ENCODE peak calls at places on chromosomes 2 and 18, in five cellular contexts. X is IMR-90, Q is neuronal stem cell, S is H1, L is mesenchymal stem cell. H is an unnamed sample.

GRCh38 chr2:113757059-113757657 is 716 bp upstream of the SLC35F5 start:
- DNase-seq in X (no peak), Q (no peak), S (no peak), L (no peak), H (no peak)

GRCh38 chr2:26462100-26462499 is 15.8 kb downstream of the OTOF start:
- DNase-seq in X (no peak), Q (no peak), S (no peak), L (no peak), H (no peak)

GRCh38 chr2:158745067-158745865 is 49.9 kb upstream of the DAPL1 start:
- DNase-seq in X (peak; percentile 74), Q (peak; percentile 63), S (peak; percentile 7), L (peak; percentile 68), H (peak; percentile 88)

GRCh38 chr2:134153481-134153880 is 100.4 kb upstream of the MGAT5 start:
- DNase-seq in X (no peak), Q (no peak), S (no peak), L (no peak), H (no peak)

GRCh38 chr2:167943877-167944276 is 303.5 kb downstream of the STK39 start:
- DNase-seq in X (peak; percentile 20), Q (no peak), S (no peak), L (no peak), H (no peak)

GRCh38 chr2:239558661-239559060 is 157.8 kb upstream of the HDAC4 start:
- DNase-seq in X (no peak), Q (no peak), S (no peak), L (no peak), H (no peak)

GRCh38 chr2:133194068-133194655 is 374.1 kb downstream of the NCKAP5 start:
- DNase-seq in X (peak; percentile 41), Q (no peak), S (no peak), L (no peak), H (no peak)

GRCh38 chr18:24016643-24017042 is 2.1 kb downstream of the TTC39C start:
- DNase-seq in X (no peak), Q (no peak), S (no peak), L (no peak), H (peak; percentile 34)

GRCh38 chr2:125160947-125161346 is 1135.9 kb downstream of the CNTNAP5 start:
- DNase-seq in X (no peak), Q (no peak), S (no peak), L (no peak), H (no peak)

GRCh38 chr2:70508711-70509462 is 44.7 kb downstream of the TGFA start:
- DNase-seq in X (no peak), Q (no peak), S (no peak), L (no peak), H (no peak)

GRCh38 chr2:168455692-168456525 is at the start of gene CERS6:
- DNase-seq in X (peak; percentile 90), Q (peak; percentile 82), S (peak; percentile 57), L (peak; percentile 94), H (peak; percentile 96)

GRCh38 chr2:49288902-49289680 is 134.8 kb upstream of the FSHR start:
- DNase-seq in X (no peak), Q (no peak), S (no peak), L (peak; percentile 11), H (no peak)

GRCh38 chr18:4276983-4277585 is 178.0 kb downstream of the DLGAP1 start:
- DNase-seq in X (no peak), Q (no peak), S (no peak), L (no peak), H (no peak)

GRCh38 chr18:58662118-58662517 is 9.1 kb upstream of the MALT1 start:
- DNase-seq in X (no peak), Q (no peak), S (no peak), L (no peak), H (no peak)

GRCh38 chr2:53896864-53897263 is 37.1 kb upstream of the GPR75 start:
- DNase-seq in X (peak; percentile 77), Q (no peak), S (no peak), L (peak; percentile 26), H (no peak)

GRCh38 chr2:26752636-26753035 is 11.4 kb upstream of the SLC35F6 start:
- DNase-seq in X (no peak), Q (no peak), S (no peak), L (no peak), H (peak; percentile 71)

GRCh38 chr2:217933326-217933993 is 69.3 kb downstream of the TNS1 start:
- DNase-seq in X (no peak), Q (no peak), S (no peak), L (no peak), H (no peak)

GRCh38 chr2:99442837-99443236 is 47.0 kb downstream of the REV1 start:
- DNase-seq in X (peak; percentile 28), Q (no peak), S (no peak), L (peak; percentile 22), H (peak; percentile 46)

GRCh38 chr18:6884944-6885343 is 155.4 kb downstream of the ARHGAP28 start:
- DNase-seq in X (peak; percentile 33), Q (no peak), S (no peak), L (no peak), H (no peak)

DNA sequence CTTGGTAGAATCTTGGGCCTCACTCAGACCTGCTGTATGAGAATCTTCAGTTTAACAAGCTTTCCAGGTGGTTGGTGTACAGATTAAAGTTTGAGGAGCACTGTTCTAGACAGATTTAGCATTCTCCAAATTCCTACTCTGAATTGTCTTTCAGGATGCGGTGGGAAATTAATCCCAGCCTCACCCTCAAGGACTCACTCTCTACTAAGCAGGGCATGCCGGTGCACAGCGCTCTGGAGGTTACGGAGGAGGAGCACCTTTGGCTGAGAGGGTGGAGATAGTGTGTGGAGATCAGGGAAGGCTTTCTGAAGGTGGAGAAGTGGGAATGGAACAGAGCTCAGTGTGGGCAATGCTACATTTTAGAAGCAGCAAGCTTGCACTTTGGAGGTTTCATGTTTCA is 359.2 kb downstream of the LRATD1 start:
- DNase-seq in X (no peak), Q (no peak), S (no peak), L (no peak), H (no peak)
- H2BK15ac ChIP-seq in X (no peak overlapping the region), Q (no peak overlapping the region), S (no peak overlapping the region), L (no peak overlapping the region), H (no peak overlapping the region)

GRCh38 chr18:76449110-76449453 is 46.0 kb downstream of the ZNF516 start:
- DNase-seq in X (no peak), Q (no peak), S (no peak), L (no peak), H (no peak)

GRCh38 chr18:76450452-76450851 is 44.6 kb downstream of the ZNF516 start:
- DNase-seq in X (peak; percentile 50), Q (no peak), S (no peak), L (no peak), H (no peak)

GRCh38 chr18:76452357-76452756 is 42.7 kb downstream of the ZNF516 start:
- DNase-seq in X (peak; percentile 67), Q (no peak), S (no peak), L (peak; percentile 81), H (peak; percentile 26)

GRCh38 chr18:76451475-76452331 is 43.3 kb downstream of the ZNF516 start:
- DNase-seq in X (no peak), Q (peak; percentile 21), S (no peak), L (peak; percentile 39), H (no peak)

DNA sequence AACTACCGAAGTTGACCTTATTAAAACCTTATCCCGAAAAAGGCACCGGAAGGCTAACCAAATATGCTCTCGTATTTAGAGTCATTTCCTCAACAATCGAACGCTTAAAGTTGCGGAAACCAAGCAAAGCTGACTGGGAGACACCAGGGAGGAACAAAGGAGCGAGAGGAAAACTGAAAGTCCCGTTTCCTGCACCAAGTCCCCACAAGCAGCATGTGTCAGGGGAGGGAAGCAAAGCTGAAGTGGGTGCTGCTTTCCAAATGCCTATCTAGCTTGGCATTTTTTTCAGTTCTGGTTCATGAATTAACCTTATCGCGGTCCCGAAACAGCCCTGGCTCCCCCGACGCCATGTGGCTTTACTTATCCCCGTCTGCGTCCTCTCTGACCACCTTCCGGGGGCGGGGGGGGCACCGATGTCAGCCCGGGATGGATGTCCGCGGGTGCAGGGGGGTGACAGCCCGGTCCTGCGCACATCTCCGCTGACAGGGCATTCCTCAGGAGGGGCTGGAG is 44.1 kb downstream of the ZNF516 start:
- DNase-seq in X (peak; percentile 72), Q (peak; percentile 35), S (no peak), L (peak; percentile 83), H (peak; percentile 65)
- H3K4me2 ChIP-seq in X (peak overlapping the region; percentile 97), Q (peak overlapping the region; percentile 84), S (peak overlapping the region; percentile 92), L (peak overlapping the region; percentile 81), H (peak overlapping the region; percentile 92)

GRCh38 chr2:216375288-216375687 is 3.0 kb upstream of the MARCHF4 start:
- DNase-seq in X (no peak), Q (no peak), S (no peak), L (no peak), H (no peak)

GRCh38 chr2:216370961-216371633 is 1.2 kb downstream of the MARCHF4 start:
- DNase-seq in X (no peak), Q (no peak), S (no peak), L (peak; percentile 28), H (peak; percentile 43)

GRCh38 chr2:216373896-216374295 is 1.6 kb upstream of the MARCHF4 start:
- DNase-seq in X (peak; percentile 31), Q (no peak), S (no peak), L (no peak), H (no peak)

GRCh38 chr2:216371756-216372702 is at the start of gene MARCHF4:
- DNase-seq in X (peak; percentile 90), Q (peak; percentile 83), S (peak; percentile 34), L (peak; percentile 90), H (peak; percentile 94)

DNA sequence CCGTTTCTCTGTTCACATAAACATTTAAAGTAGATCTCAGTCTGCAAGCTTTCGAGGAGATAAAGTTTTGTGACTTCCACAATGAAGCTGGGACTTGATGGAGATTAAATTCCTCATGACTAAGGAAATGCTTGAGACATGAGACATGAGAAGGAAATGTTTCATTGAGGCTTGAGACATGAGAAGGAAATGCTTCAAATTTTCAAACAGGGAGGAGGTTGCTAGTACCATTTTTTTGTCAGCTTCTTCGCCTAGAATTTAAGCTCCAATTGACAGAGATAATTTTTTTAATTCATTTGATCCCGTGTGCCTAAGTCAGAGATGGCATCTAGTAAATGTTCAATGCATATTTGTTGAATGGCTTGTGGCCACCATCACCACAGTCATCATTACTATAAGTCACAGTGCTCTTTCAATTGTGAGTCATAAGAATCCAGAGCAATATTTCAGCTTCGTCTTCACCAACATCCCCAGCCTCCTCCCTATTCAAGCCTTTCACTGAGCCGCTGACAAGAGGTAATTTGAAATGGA is 543 bp upstream of the MARCHF4 start:
- DNase-seq in X (peak; percentile 93), Q (no peak), S (no peak), L (peak; percentile 87), H (peak; percentile 71)
- H3K4me3 ChIP-seq in X (peak overlapping the region; percentile 59), Q (no peak overlapping the region), S (peak overlapping the region; percentile 72), L (no peak overlapping the region), H (no peak overlapping the region)

DNA sequence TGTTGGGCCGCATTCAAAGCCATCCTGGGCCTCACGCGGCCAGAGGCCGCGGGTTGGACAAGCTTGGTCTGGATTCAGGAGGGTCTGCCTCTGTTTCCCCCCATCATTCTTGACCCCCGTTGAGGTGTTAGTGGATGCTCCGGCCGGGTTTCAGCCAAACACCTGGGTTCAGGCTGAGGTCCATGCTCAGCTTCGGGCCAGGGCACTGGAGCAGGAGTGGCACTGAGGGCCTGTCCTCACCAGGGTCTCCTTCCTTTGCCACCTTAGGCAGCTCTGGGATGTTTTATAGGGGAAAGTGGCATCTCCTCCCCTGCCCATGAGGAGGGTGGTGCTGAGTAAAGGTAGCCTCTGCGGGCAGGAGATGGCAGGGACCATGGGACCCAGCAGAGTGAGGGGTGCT is 76.9 kb upstream of the SMAD2 start:
- DNase-seq in X (no peak), Q (no peak), S (no peak), L (no peak), H (no peak)
- H2BK15ac ChIP-seq in X (no peak overlapping the region), Q (peak overlapping the region; percentile 92), S (peak overlapping the region; percentile 92), L (no peak overlapping the region), H (no peak overlapping the region)

GRCh38 chr18:38606841-38607240 is 1041.2 kb upstream of the CELF4 start:
- DNase-seq in X (no peak), Q (no peak), S (no peak), L (peak; percentile 8), H (no peak)
- H3K4me2 ChIP-seq in X (no peak overlapping the region), Q (no peak overlapping the region), S (no peak overlapping the region), L (no peak overlapping the region), H (no peak overlapping the region)